ENCODE peak calls at places on chromosomes 16 and 17, in four cellular contexts. B is SK-N-MC, C is GM23338, L is stomach. A is an unnamed sample. For H3K36me3, the result is how much of the 10 kb centered on the place peaks cover.

GRCh38 chr17:78780852-78781338 is 1.2 kb downstream of the CYTH1 start:
- DNase-seq in B (no peak), C (no peak), L (no peak), A (no peak)

GRCh38 chr17:10270258-10270657 is 71.9 kb upstream of the GAS7 start:
- DNase-seq in B (no peak), C (no peak), L (no peak), A (no peak)

GRCh38 chr16:77271532-77272426 is 72.6 kb downstream of the SYCE1L start:
- DNase-seq in B (no peak), C (no peak), L (no peak), A (no peak)

GRCh38 chr16:86479419-86479818 is 30.9 kb upstream of the FOXF1 start:
- DNase-seq in B (no peak), C (no peak), L (no peak), A (no peak)

GRCh38 chr16:12091569-12092346 is 115.2 kb downstream of the SNX29 start:
- DNase-seq in B (no peak), C (no peak), L (no peak), A (no peak)

GRCh38 chr16:17331071-17331521 is 139.7 kb downstream of the XYLT1 start:
- DNase-seq in B (no peak), C (no peak), L (no peak), A (no peak)

GRCh38 chr16:11535494-11535893 is 51.2 kb downstream of the LITAF start:
- DNase-seq in B (no peak), C (no peak), L (no peak), A (no peak)

GRCh38 chr16:23848958-23849357 is 13.2 kb downstream of the PRKCB start:
- DNase-seq in B (no peak), C (no peak), L (no peak), A (no peak)

GRCh38 chr17:49739662-49740271 is 24.2 kb downstream of the FAM117A start:
- DNase-seq in B (no peak), C (no peak), L (peak), A (no peak)

GRCh38 chr16:28301154-28301553 is 8.8 kb downstream of the SBK1 start:
- DNase-seq in B (no peak), C (no peak), L (no peak), A (no peak)

GRCh38 chr17:64694207-64694606 is 32.1 kb upstream of the SMURF2 start:
- DNase-seq in B (no peak), C (no peak), L (peak), A (no peak)

GRCh38 chr16:8623634-8624033 is 2.1 kb downstream of the METTL22 start:
- DNase-seq in B (no peak), C (no peak), L (no peak), A (no peak)

GRCh38 chr16:67571981-67572431 is 9.7 kb downstream of the CTCF start:
- DNase-seq in B (no peak), C (no peak), L (no peak), A (no peak)

GRCh38 chr16:67719778-67720144 is 645 bp upstream of the GFOD2 start:
- DNase-seq in B (no peak), C (peak), L (no peak), A (no peak)

GRCh38 chr17:9233271-9233599 is 211.9 kb downstream of the NTN1 start:
- DNase-seq in B (no peak), C (no peak), L (no peak), A (no peak)

GRCh38 chr17:66715745-66716156 is 119.2 kb upstream of the CACNG5 start:
- DNase-seq in B (peak), C (peak), L (no peak), A (no peak)

GRCh38 chr16:5551909-5552308 is 454.3 kb upstream of the EEF2KMT start:
- DNase-seq in B (no peak), C (no peak), L (no peak), A (no peak)

GRCh38 chr17:50863221-50863843 is 2.8 kb downstream of the TOB1 start:
- DNase-seq in B (no peak), C (peak), L (peak), A (peak)

DNA sequence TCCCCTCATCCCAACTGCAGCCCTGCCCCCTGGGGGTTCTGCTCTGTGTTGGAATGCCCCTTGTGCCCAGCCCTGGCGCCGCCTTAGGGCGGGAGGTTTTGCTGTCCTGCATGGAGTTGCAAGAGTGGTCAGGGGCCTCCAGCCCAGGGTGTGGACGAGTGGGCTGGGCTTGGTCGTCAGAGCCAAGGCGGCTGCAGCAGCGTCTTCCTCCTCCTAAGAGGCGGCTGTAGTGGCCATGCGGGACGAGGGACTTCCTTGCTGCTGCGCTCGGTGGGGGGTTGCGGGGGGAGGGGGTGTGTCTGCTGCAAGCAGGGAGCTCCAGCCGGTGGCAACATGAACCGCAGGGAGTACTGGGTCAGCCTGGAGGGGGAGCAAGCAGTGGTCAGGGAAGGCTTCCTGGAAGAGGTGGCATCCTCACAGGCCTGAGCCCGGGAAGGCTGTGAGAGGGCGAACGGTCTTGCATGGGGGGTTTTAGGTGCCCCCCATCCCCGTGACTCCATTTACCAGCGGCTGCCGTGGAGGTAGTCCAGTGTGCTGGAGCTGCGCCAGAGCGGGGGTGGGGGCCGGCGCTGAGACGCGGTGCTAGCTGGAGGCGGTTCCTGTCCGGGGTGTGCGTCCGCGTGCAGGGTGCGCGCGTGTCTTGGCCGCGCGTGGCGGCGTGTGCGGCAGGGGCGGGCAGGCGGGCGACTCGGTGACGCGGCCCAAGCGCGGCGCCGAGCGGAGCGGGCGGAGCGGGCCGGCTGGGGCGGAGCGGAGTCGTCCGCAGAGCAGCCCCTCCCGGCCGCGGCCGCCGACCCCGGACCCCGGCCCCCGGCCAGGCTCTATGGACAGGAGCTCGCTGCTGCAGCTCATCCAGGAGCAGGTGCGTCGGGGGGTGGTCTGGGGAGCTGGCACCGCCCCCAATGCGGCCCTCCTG is at the start of gene RHBDL1:
- DNase-seq in B (no peak), C (peak), L (no peak), A (no peak)
- H3K27ac ChIP-seq in B (no peak), C (no peak), L (no peak), A (peak)

DNA sequence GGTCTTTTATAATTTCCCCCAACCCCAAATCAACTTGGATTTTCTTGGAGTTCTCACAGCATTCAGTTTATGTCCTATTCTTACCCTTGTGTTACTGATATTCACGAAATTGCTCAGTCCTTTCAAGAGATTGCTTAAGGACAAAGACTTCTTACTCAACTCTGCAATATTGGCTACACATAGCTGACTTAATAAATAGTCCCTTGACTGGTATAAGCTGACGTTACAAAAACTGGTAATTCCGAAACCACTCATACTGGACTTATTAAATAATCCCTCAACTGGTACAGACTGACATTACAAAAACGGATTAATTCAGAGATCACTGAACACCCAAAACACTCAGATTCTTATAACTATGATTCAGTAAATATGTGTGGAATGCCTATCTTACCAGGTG is 860 bp downstream of the TIGD7 start:
- DNase-seq in B (no peak), C (no peak), L (no peak), A (no peak)
- H3K36me3 ChIP-seq in B (under half), C (under half), L (under half), A (under half)

DNA sequence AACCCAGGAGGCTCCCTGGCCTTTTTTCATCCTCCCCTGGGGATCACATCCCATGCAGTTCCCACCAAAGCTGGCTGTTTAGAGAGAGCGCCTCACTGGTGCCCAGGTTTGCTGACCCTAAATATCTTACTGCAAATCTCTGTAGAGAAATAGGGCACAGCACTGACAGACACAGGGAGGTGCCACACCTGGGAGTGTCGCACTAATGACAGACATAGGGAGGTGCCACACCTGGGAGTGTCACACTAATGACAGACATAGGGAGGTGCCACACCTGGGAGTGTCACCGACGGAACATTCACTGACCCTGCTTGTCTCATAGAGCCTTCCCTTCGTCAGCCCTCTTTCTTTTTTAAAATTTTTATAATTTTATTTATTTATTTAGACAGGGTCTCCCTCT is 25.6 kb downstream of the UNK start:
- DNase-seq in B (no peak), C (no peak), L (no peak), A (no peak)
- TF ChIP-seq POLR2AphosphoS5 in B (no peak), C (no peak), L (no peak), A (no peak)

DNA sequence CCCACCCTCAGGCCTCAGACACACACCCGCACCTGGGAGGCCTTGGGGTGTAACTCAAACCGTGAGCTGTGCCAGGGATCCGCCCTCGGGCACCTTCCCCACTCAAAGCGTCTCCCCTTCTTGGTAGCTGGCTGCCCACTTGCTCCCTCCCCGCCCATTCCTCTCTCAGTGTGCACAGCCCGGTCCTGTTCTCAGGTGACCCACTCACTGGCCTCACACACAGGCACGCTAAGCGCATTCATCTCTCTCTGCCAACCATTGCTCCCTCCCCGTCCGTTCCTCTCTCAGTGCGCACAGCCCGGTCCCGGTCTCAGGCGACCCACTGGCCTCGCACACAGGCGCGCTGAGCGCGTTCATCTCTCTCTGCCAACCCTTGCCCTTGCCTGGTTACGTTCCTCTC is 20.8 kb downstream of the WDR45B start:
- DNase-seq in B (no peak), C (no peak), L (no peak), A (no peak)
- H3K27ac ChIP-seq in B (no peak), C (no peak), L (no peak), A (no peak)

A was measured in Panc1.